ENCODE peak calls at places on chromosome 1, in four cellular contexts. F, Y, T and X are unnamed samples. For H3K4me1 and H3K36me3, the result is how much of the 10 kb centered on the place peaks cover.

GRCh38 chr1:223712184-223712855 is at the start of gene CAPN2:
- DNase-seq in T (peak), Y (peak), F (peak), X (peak)

GRCh38 chr1:117890452-117890851 is 39.0 kb downstream of the GDAP2 start:
- DNase-seq in T (no peak), F (no peak), Y (no peak), X (no peak)

GRCh38 chr1:152185544-152186391 is 26.7 kb upstream of the RPTN start:
- DNase-seq in F (no peak), T (no peak), Y (peak), X (no peak)

GRCh38 chr1:32759997-32760623 is 57.0 kb downstream of the YARS1 start:
- DNase-seq in Y (no peak), F (peak), T (no peak), X (no peak)

GRCh38 chr1:225554216-225554812 is 98.6 kb downstream of the ENAH start:
- DNase-seq in F (no peak), Y (no peak), T (no peak), X (no peak)

GRCh38 chr1:194181845-194182244 is 995.4 kb upstream of the B3GALT2 start:
- DNase-seq in F (no peak), T (no peak), Y (no peak), X (no peak)

GRCh38 chr1:104953555-104953954 is 1203.9 kb downstream of the AMY1C start:
- DNase-seq in T (no peak), F (no peak), Y (no peak), X (no peak)

GRCh38 chr1:53400761-53401379 is 58.3 kb upstream of the DMRTB1 start:
- DNase-seq in T (no peak), Y (no peak), F (peak), X (no peak)

GRCh38 chr1:184669400-184669799 is 85.3 kb downstream of the EDEM3 start:
- DNase-seq in T (no peak), Y (no peak), F (no peak), X (no peak)

GRCh38 chr1:109402025-109402424 is 4.3 kb upstream of the SORT1 start:
- DNase-seq in F (no peak), Y (no peak), T (no peak), X (no peak)

GRCh38 chr1:53294557-53294956 is 33.3 kb downstream of the LRP8 start:
- DNase-seq in Y (no peak), T (no peak), F (no peak), X (no peak)

GRCh38 chr1:234518876-234519275 is 39.9 kb upstream of the TARBP1 start:
- DNase-seq in T (no peak), Y (no peak), F (no peak), X (no peak)

GRCh38 chr1:11970441-11971185 is 9.6 kb upstream of the MFN2 start:
- DNase-seq in F (no peak), Y (no peak), T (no peak), X (no peak)
- H3K4me1 ChIP-seq in F (under half), Y (under half), T (under half), X (under half)

GRCh38 chr1:18021242-18021641 is 86.4 kb upstream of the IGSF21 start:
- DNase-seq in Y (no peak), F (no peak), T (no peak), X (no peak)
- H3K36me3 ChIP-seq in Y (under half), F (under half), T (under half), X (under half)

GRCh38 chr1:156496211-156496761 is 4.3 kb downstream of the MEF2D start:
- DNase-seq in T (peak), Y (no peak), F (no peak), X (no peak)
- H3K4me3 ChIP-seq in T (no peak), Y (no peak), F (peak), X (peak)

GRCh38 chr1:157540160-157540748 is 12.1 kb downstream of the FCRL5 start:
- DNase-seq in T (no peak), F (no peak), Y (no peak), X (no peak)
- H3K4me1 ChIP-seq in T (under half), F (under half), Y (under half), X (under half)